ENCODE peak calls at places on chromosomes 11 and 22, in eight cellular contexts. A is HFF-Myc, E is dorsolateral prefrontal cortex, U is ascending aorta, X is cardiac fibroblast, D is cardiac muscle cell, O is HCT116, R is choroid plexus epithelial cell. N is an unnamed sample.
A peak's percentile ranks its signal among the peaks of the same experiment; 100 is the strongest.

GRCh38 chr22:29040385-29041275 is 21.0 kb downstream of the C22orf31 start:
- DNase-seq in A (peak; percentile 76), E (no peak), U (peak; percentile 85), X (peak; percentile 93), D (peak; percentile 95), O (peak; percentile 73), R (peak; percentile 95), N (no peak)

GRCh38 chr22:39491696-39492095 is 10.4 kb upstream of the MIEF1 start:
- DNase-seq in A (no peak), E (no peak), U (no peak), X (no peak), D (no peak), O (no peak), R (no peak), N (no peak)

GRCh38 chr11:78797559-78797958 is 222.9 kb upstream of the NARS2 start:
- DNase-seq in A (no peak), E (no peak), U (no peak), X (no peak), D (no peak), O (no peak), R (no peak), N (no peak)

GRCh38 chr11:125036933-125037332 is 26.2 kb upstream of the SLC37A2 start:
- DNase-seq in A (peak; percentile 73), E (no peak), U (no peak), X (peak; percentile 95), D (peak; percentile 61), O (no peak), R (peak; percentile 79), N (no peak)

GRCh38 chr11:134347441-134347840 is 15.7 kb downstream of the GLB1L2 start:
- DNase-seq in A (no peak), E (no peak), U (peak; percentile 47), X (no peak), D (no peak), O (no peak), R (no peak), N (no peak)

GRCh38 chr11:16925495-16926065 is 88.6 kb downstream of the PLEKHA7 start:
- DNase-seq in A (no peak), E (no peak), U (no peak), X (peak; percentile 33), D (peak; percentile 57), O (peak; percentile 29), R (peak; percentile 21), N (no peak)

GRCh38 chr22:47063606-47064005 is 301.2 kb downstream of the TBC1D22A start:
- DNase-seq in A (no peak), E (no peak), U (peak; percentile 18), X (no peak), D (no peak), O (no peak), R (no peak), N (no peak)

GRCh38 chr11:65116370-65117205 is 913 bp downstream of the ZNHIT2 start:
- DNase-seq in A (no peak), E (no peak), U (no peak), X (peak; percentile 57), D (peak; percentile 59), O (no peak), R (peak; percentile 65), N (no peak)

GRCh38 chr11:133821776-133822175 is 23.5 kb downstream of the SPATA19 start:
- DNase-seq in A (no peak), E (peak; percentile 78), U (no peak), X (peak; percentile 1), D (peak; percentile 57), O (peak; percentile 27), R (peak; percentile 33), N (no peak)

GRCh38 chr11:70176940-70177689 is 26.0 kb upstream of the FADD start:
- DNase-seq in A (no peak), E (no peak), U (peak; percentile 72), X (peak; percentile 14), D (no peak), O (peak; percentile 16), R (peak; percentile 8), N (no peak)

GRCh38 chr22:44547371-44547770 is 49.3 kb upstream of the RTL6 start:
- DNase-seq in A (no peak), E (no peak), U (peak; percentile 34), X (no peak), D (no peak), O (no peak), R (no peak), N (no peak)

GRCh38 chr11:3014943-3015342 is 22.8 kb upstream of the NAP1L4 start:
- DNase-seq in A (no peak), E (no peak), U (no peak), X (no peak), D (no peak), O (no peak), R (no peak), N (no peak)

GRCh38 chr22:28181332-28181731 is 262.3 kb upstream of the PITPNB start:
- DNase-seq in A (no peak), E (no peak), U (no peak), X (peak; percentile 34), D (peak; percentile 49), O (no peak), R (peak; percentile 54), N (peak; percentile 84)

GRCh38 chr22:44597616-44598015 is 99.6 kb upstream of the RTL6 start:
- DNase-seq in A (peak; percentile 93), E (peak; percentile 56), U (no peak), X (no peak), D (no peak), O (no peak), R (no peak), N (no peak)

GRCh38 chr22:28670153-28670552 is 9.5 kb downstream of the TTC28 start:
- DNase-seq in A (no peak), E (no peak), U (no peak), X (peak; percentile 22), D (no peak), O (no peak), R (no peak), N (no peak)

GRCh38 chr22:46084376-46084775 is 66.0 kb upstream of the PPARA start:
- DNase-seq in A (no peak), E (no peak), U (no peak), X (no peak), D (no peak), O (no peak), R (no peak), N (no peak)

GRCh38 chr11:30522825-30523224 is 63.3 kb downstream of the MPPED2 start:
- DNase-seq in A (no peak), E (no peak), U (no peak), X (no peak), D (no peak), O (no peak), R (no peak), N (no peak)

DNA sequence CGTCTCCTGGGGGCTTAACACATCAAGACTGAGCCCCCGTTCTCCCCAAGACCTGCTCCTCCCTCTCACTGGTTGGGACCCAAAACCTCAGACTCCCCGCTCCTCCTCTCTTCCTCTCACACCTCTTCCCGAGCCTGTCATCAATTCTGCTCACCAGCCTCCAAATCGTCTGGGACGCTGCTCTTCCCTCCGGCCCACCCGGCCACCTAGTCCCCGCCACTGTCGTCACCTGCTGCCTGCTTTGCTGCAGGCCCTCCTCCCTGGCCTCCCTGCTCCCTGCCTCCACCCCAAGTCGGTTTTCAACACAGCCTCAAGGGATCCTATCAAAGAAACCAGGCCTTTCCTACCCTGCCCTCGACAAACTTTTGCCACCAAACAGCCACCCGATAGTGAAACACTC is 3.1 kb downstream of the MFNG start:
- DNase-seq in A (no peak), E (no peak), U (no peak), X (no peak), D (no peak), O (no peak), R (no peak), N (no peak)
- H3K4me3 ChIP-seq in A (no peak overlapping the region), E (no peak overlapping the region), U (no peak overlapping the region), X (no peak overlapping the region), D (no peak overlapping the region), O (no peak overlapping the region), R (no peak overlapping the region), N (no peak overlapping the region)

DNA sequence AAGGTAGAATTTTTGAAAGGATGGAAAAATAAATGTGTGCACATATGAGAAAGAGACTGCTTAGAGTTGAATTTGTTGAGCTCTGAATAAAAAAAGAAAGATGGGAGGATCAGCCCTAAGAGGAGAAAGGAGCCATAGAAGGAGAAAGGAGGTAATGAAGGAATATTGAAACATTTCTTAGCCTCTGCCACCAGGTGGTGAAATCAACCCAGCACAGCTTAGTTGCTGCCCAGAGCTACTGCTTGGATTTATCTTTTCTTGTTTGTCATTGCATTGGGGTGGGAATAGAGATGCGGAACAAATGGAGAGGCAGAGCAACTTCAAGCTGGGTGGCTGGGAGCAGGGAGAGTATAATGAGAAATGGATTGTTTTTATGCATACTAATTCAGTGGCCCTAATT is 80.4 kb downstream of the SERGEF start:
- DNase-seq in A (no peak), E (no peak), U (no peak), X (no peak), D (no peak), O (no peak), R (no peak), N (no peak)
- TF ChIP-seq CTCF in A (no peak), E (no peak), U (no peak), X (no peak), D (peak; percentile 15), O (no peak), R (peak; percentile 33), N (peak; percentile 9)

GRCh38 chr22:42299586-42300285 is 29.3 kb upstream of the TCF20 start:
- DNase-seq in A (no peak), E (no peak), U (no peak), X (no peak), D (peak; percentile 16), O (no peak), R (no peak), N (no peak)
- H3K4me3 ChIP-seq in A (no peak overlapping the region), E (no peak overlapping the region), U (no peak overlapping the region), X (no peak overlapping the region), D (no peak overlapping the region), O (no peak overlapping the region), R (no peak overlapping the region), N (no peak overlapping the region)

GRCh38 chr11:73760680-73761402 is at the start of gene RAB6A:
- DNase-seq in A (peak; percentile 98), E (peak; percentile 100), U (peak; percentile 100), X (peak; percentile 100), D (peak; percentile 100), O (peak; percentile 99), R (peak; percentile 100), N (peak; percentile 99)
- TF ChIP-seq CTCF in A (no peak), E (peak; percentile 56), U (peak; percentile 33), X (peak; percentile 33), D (peak; percentile 14), O (no peak), R (peak; percentile 44), N (peak; percentile 29)

DNA sequence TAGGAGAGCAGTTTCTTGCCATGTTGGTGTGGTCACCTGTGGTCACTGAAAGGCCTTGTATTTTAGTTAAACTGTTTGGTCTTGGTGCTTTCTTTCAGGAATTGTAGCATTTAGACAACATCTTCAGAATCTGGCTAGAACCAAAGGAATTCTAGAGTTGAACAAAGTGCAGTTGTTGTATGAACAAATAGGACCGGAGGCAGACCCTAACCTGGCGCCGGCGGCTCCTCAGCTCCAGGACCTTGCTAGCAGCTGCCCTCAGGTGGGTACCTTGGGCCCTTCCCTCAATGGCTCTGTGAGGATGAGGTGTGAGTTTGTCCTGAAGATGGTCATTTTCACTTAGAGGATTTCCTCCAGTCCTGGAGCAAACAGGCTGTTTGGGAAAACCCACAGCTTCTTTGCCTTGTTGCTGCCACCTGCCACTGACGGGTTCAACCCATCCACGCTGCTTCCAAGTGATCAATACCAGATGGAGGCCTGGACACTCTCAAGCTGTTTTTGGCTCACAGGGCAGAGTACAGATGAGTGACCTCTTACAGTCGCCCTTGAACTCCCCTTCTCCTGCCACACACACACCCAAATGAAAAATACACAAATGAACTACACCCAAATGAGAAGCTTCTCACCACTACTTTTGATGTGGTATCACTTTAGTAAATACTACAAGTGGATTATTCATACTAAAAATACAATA is 45.2 kb downstream of the PPP2R1B start:
- DNase-seq in A (no peak), E (no peak), U (no peak), X (no peak), D (no peak), O (no peak), R (no peak), N (no peak)
- H3K4me3 ChIP-seq in A (no peak overlapping the region), E (no peak overlapping the region), U (no peak overlapping the region), X (no peak overlapping the region), D (no peak overlapping the region), O (no peak overlapping the region), R (no peak overlapping the region), N (no peak overlapping the region)

N was measured in retinal pigment epithelial cell.